ENCODE peak calls at places on chromosomes 4 and X, in eight cellular contexts. H, R, B, U, P, J, V and L are unnamed samples.
A peak's percentile ranks its signal among the peaks of the same experiment; 100 is the strongest.

GRCh38 chr4:177937051-177937450 is 494.8 kb upstream of the AGA start:
- DNase-seq in H (no peak), R (no peak), B (no peak), U (no peak), P (no peak), J (no peak), V (no peak), L (no peak)

GRCh38 chr4:128455480-128455879 is 167.9 kb upstream of the PGRMC2 start:
- DNase-seq in H (no peak), R (no peak), B (no peak), U (no peak), P (no peak), J (no peak), V (no peak), L (no peak)

GRCh38 chrX:154594491-154594890 is 9.6 kb downstream of the CTAG1A start:
- DNase-seq in H (no peak), R (no peak), B (no peak), U (no peak), P (no peak), J (no peak), V (no peak), L (no peak)

GRCh38 chrX:13923845-13924244 is 105.8 kb downstream of the GEMIN8 start:
- DNase-seq in H (no peak), R (no peak), B (no peak), U (no peak), P (no peak), J (no peak), V (no peak), L (no peak)

GRCh38 chr4:80271806-80272205 is 5.3 kb downstream of the FGF5 start:
- DNase-seq in H (no peak), R (no peak), B (no peak), U (peak; percentile 61), P (no peak), J (no peak), V (no peak), L (no peak)

GRCh38 chrX:46180258-46180687 is 364.9 kb downstream of the ZNF674 start:
- DNase-seq in H (no peak), R (no peak), B (no peak), U (peak; percentile 89), P (no peak), J (peak; percentile 32), V (no peak), L (no peak)

GRCh38 chr4:24999392-25000104 is 31.2 kb downstream of the LGI2 start:
- DNase-seq in H (no peak), R (no peak), B (no peak), U (no peak), P (no peak), J (no peak), V (no peak), L (no peak)

GRCh38 chr4:56704074-56704473 is 23.0 kb upstream of the HOPX start:
- DNase-seq in H (no peak), R (no peak), B (no peak), U (no peak), P (peak; percentile 31), J (no peak), V (no peak), L (no peak)